ENCODE peak calls at places on chromosomes 16 and 17, in four cellular contexts. B, S, R and A are unnamed samples.
A peak's percentile ranks its signal among the peaks of the same experiment; 100 is the strongest.

GRCh38 chr17:29095439-29095838 is 52.5 kb downstream of the PIPOX start:
- DNase-seq in B (no peak), S (no peak), R (no peak), A (no peak)

GRCh38 chr17:12522743-12523181 is 142.9 kb upstream of the MYOCD start:
- DNase-seq in B (peak; percentile 36), S (no peak), R (no peak), A (no peak)

GRCh38 chr16:57603110-57604024 is 25.1 kb upstream of the ADGRG1 start:
- DNase-seq in B (no peak), S (no peak), R (no peak), A (no peak)

GRCh38 chr17:60165976-60166375 is 16.2 kb downstream of the CA4 start:
- DNase-seq in B (no peak), S (no peak), R (no peak), A (no peak)

GRCh38 chr17:71502443-71502842 is 618.4 kb upstream of the SOX9 start:
- DNase-seq in B (no peak), S (no peak), R (no peak), A (no peak)

GRCh38 chr17:78049609-78050008 is 78.9 kb downstream of the TMC6 start:
- DNase-seq in B (no peak), S (no peak), R (no peak), A (no peak)

GRCh38 chr16:8831450-8832382 is 34.1 kb downstream of the PMM2 start:
- DNase-seq in B (no peak), S (no peak), R (no peak), A (no peak)

GRCh38 chr17:42783062-42783777 is 2.8 kb downstream of the WNK4 start:
- DNase-seq in B (peak; percentile 69), S (no peak), R (no peak), A (no peak)

GRCh38 chr17:17765359-17765758 is 71.4 kb downstream of the SREBF1 start:
- DNase-seq in B (no peak), S (no peak), R (no peak), A (no peak)

GRCh38 chr16:28311913-28312312 is 19.6 kb downstream of the SBK1 start:
- DNase-seq in B (no peak), S (no peak), R (no peak), A (no peak)

GRCh38 chr16:19710991-19711545 is 7.0 kb downstream of the KNOP1 start:
- DNase-seq in B (no peak), S (no peak), R (no peak), A (no peak)

GRCh38 chr17:82598256-82599011 is 49.8 kb downstream of the WDR45B start:
- DNase-seq in B (no peak), S (no peak), R (no peak), A (no peak)

GRCh38 chr17:80192268-80192667 is 22.4 kb downstream of the CARD14 start:
- DNase-seq in B (no peak), S (no peak), R (no peak), A (no peak)

GRCh38 chr16:69120096-69120664 is 12.2 kb downstream of the CHTF8 start:
- DNase-seq in B (no peak), S (no peak), R (no peak), A (no peak)

GRCh38 chr17:48835971-48836370 is 5.1 kb downstream of the CALCOCO2 start:
- DNase-seq in B (no peak), S (no peak), R (no peak), A (no peak)

GRCh38 chr16:20966746-20967145 is 66.2 kb downstream of the LYRM1 start:
- DNase-seq in B (no peak), S (no peak), R (no peak), A (no peak)

GRCh38 chr16:57955572-57955971 is 15.4 kb downstream of the CNGB1 start:
- DNase-seq in B (peak; percentile 75), S (no peak), R (no peak), A (no peak)

GRCh38 chr17:37848690-37849616 is 75.3 kb upstream of the TBC1D3K start:
- DNase-seq in B (peak; percentile 74), S (no peak), R (no peak), A (no peak)

GRCh38 chr16:55701442-55702319 is 45.9 kb downstream of the SLC6A2 start:
- DNase-seq in B (peak; percentile 70), S (peak; percentile 21), R (no peak), A (no peak)

GRCh38 chr17:57874434-57875108 is 24.7 kb upstream of the MRPS23 start:
- DNase-seq in B (peak; percentile 73), S (no peak), R (no peak), A (no peak)

GRCh38 chr16:11349599-11350276 is 4.5 kb downstream of the RMI2 start:
- DNase-seq in B (peak; percentile 73), S (no peak), R (no peak), A (no peak)

GRCh38 chr17:37493249-37494027 is 3.7 kb downstream of the DUSP14 start:
- DNase-seq in B (no peak), S (no peak), R (no peak), A (no peak)

GRCh38 chr17:67922503-67922902 is 73.8 kb downstream of the C17orf58 start:
- DNase-seq in B (no peak), S (no peak), R (no peak), A (no peak)

GRCh38 chr17:79654960-79655382 is 44.1 kb upstream of the RBFOX3 start:
- DNase-seq in B (no peak), S (no peak), R (no peak), A (no peak)

GRCh38 chr17:47959825-47960655 is 2.4 kb upstream of the PRR15L start:
- DNase-seq in B (no peak), S (peak; percentile 17), R (no peak), A (no peak)

GRCh38 chr17:38578229-38578628 is 27.5 kb downstream of the SRCIN1 start:
- DNase-seq in B (no peak), S (no peak), R (no peak), A (no peak)

GRCh38 chr17:43418441-43419374 is 19.9 kb downstream of the ARL4D start:
- DNase-seq in B (peak; percentile 94), S (peak; percentile 48), R (no peak), A (no peak)

GRCh38 chr17:6671431-6671830 is 19.9 kb downstream of the C17orf100 start:
- DNase-seq in B (no peak), S (no peak), R (no peak), A (no peak)

GRCh38 chr17:4771519-4772234 is at the start of gene TM4SF5:
- DNase-seq in B (no peak), S (peak; percentile 38), R (no peak), A (no peak)

GRCh38 chr17:57874058-57874419 is 24.2 kb upstream of the MRPS23 start:
- DNase-seq in B (no peak), S (no peak), R (no peak), A (no peak)

GRCh38 chr16:2775765-2776499 is 1.1 kb downstream of the ELOB start:
- DNase-seq in B (no peak), S (no peak), R (no peak), A (no peak)

GRCh38 chr17:19247423-19247822 is 10.3 kb downstream of the EPN2 start:
- DNase-seq in B (no peak), S (no peak), R (no peak), A (no peak)

GRCh38 chr16:87076950-87077749 is 240.0 kb downstream of the C16orf95 start:
- DNase-seq in B (peak; percentile 81), S (no peak), R (no peak), A (no peak)

GRCh38 chr17:40068129-40068581 is 5.4 kb downstream of the THRA start:
- DNase-seq in B (no peak), S (no peak), R (no peak), A (no peak)

GRCh38 chr17:82909322-82909904 is 69.6 kb upstream of the ZNF750 start:
- DNase-seq in B (no peak), S (no peak), R (no peak), A (no peak)

GRCh38 chr17:75632428-75632827 is 806 bp upstream of the SMIM5 start:
- DNase-seq in B (no peak), S (no peak), R (no peak), A (no peak)